ENCODE peak calls at places on chromosome 4, in eight cellular contexts. One of them, this sample, is unnamed.

GRCh38 chr4:37748546-37748945 is 62.4 kb upstream of the RELL1 start:
- DNase-seq in SW480: no peak
- DNase-seq in occipital lobe: no peak
- DNase-seq in activated T-helper 1 cell treated with anti-CD3 and anti-CD28 coated beads, Interleukin-2, amount 50 U/mL, for 16 hours: no peak
- DNase-seq in iris pigment epithelial cell: no peak
- DNase-seq in stimulated activated CD4-positive, alpha-beta T cell treated with anti-CD3 and anti-CD28 coated beads, Interleukin-15, amount 100 ng/mL, for 24 hours: no peak
- DNase-seq in activated T-cell treated with anti-CD3 and anti-CD28 coated beads, Interleukin-2, amount 50 U/mL, for 72 hours: no peak
- DNase-seq in RCC 7860: no peak
- DNase-seq in this sample: no peak

GRCh38 chr4:29423836-29424721 is 1296.1 kb upstream of the PCDH7 start:
- DNase-seq in occipital lobe: no peak
- DNase-seq in iris pigment epithelial cell: peak; percentile 92
- DNase-seq in activated T-cell treated with anti-CD3 and anti-CD28 coated beads, Interleukin-2, amount 50 U/mL, for 72 hours: no peak
- DNase-seq in RCC 7860: peak; percentile 36
- DNase-seq in SW480: peak; percentile 5
- DNase-seq in activated T-helper 1 cell treated with anti-CD3 and anti-CD28 coated beads, Interleukin-2, amount 50 U/mL, for 16 hours: no peak
- DNase-seq in stimulated activated CD4-positive, alpha-beta T cell treated with anti-CD3 and anti-CD28 coated beads, Interleukin-15, amount 100 ng/mL, for 24 hours: no peak
- DNase-seq in this sample: peak; percentile 26

GRCh38 chr4:5371415-5372190 is 320.3 kb downstream of the STK32B start:
- DNase-seq in iris pigment epithelial cell: no peak
- DNase-seq in occipital lobe: no peak
- DNase-seq in activated T-helper 1 cell treated with anti-CD3 and anti-CD28 coated beads, Interleukin-2, amount 50 U/mL, for 16 hours: no peak
- DNase-seq in activated T-cell treated with anti-CD3 and anti-CD28 coated beads, Interleukin-2, amount 50 U/mL, for 72 hours: no peak
- DNase-seq in RCC 7860: no peak
- DNase-seq in stimulated activated CD4-positive, alpha-beta T cell treated with anti-CD3 and anti-CD28 coated beads, Interleukin-15, amount 100 ng/mL, for 24 hours: no peak
- DNase-seq in SW480: peak; percentile 47
- DNase-seq in this sample: no peak

GRCh38 chr4:5101571-5101970 is 50.3 kb downstream of the STK32B start:
- DNase-seq in SW480: no peak
- DNase-seq in iris pigment epithelial cell: no peak
- DNase-seq in stimulated activated CD4-positive, alpha-beta T cell treated with anti-CD3 and anti-CD28 coated beads, Interleukin-15, amount 100 ng/mL, for 24 hours: no peak
- DNase-seq in occipital lobe: no peak
- DNase-seq in activated T-cell treated with anti-CD3 and anti-CD28 coated beads, Interleukin-2, amount 50 U/mL, for 72 hours: no peak
- DNase-seq in RCC 7860: no peak
- DNase-seq in activated T-helper 1 cell treated with anti-CD3 and anti-CD28 coated beads, Interleukin-2, amount 50 U/mL, for 16 hours: no peak
- DNase-seq in this sample: no peak

GRCh38 chr4:109912706-109913621 is at the start of gene EGF:
- DNase-seq in iris pigment epithelial cell: peak; percentile 48
- DNase-seq in stimulated activated CD4-positive, alpha-beta T cell treated with anti-CD3 and anti-CD28 coated beads, Interleukin-15, amount 100 ng/mL, for 24 hours: no peak
- DNase-seq in RCC 7860: peak; percentile 53
- DNase-seq in activated T-helper 1 cell treated with anti-CD3 and anti-CD28 coated beads, Interleukin-2, amount 50 U/mL, for 16 hours: no peak
- DNase-seq in SW480: peak; percentile 6
- DNase-seq in activated T-cell treated with anti-CD3 and anti-CD28 coated beads, Interleukin-2, amount 50 U/mL, for 72 hours: no peak
- DNase-seq in occipital lobe: no peak
- DNase-seq in this sample: peak; percentile 49

GRCh38 chr4:109729563-109730293 is at the start of gene PLA2G12A:
- DNase-seq in activated T-cell treated with anti-CD3 and anti-CD28 coated beads, Interleukin-2, amount 50 U/mL, for 72 hours: peak; percentile 77
- DNase-seq in activated T-helper 1 cell treated with anti-CD3 and anti-CD28 coated beads, Interleukin-2, amount 50 U/mL, for 16 hours: peak; percentile 58
- DNase-seq in occipital lobe: peak; percentile 53
- DNase-seq in SW480: peak; percentile 88
- DNase-seq in RCC 7860: peak; percentile 44
- DNase-seq in stimulated activated CD4-positive, alpha-beta T cell treated with anti-CD3 and anti-CD28 coated beads, Interleukin-15, amount 100 ng/mL, for 24 hours: peak; percentile 77
- DNase-seq in iris pigment epithelial cell: peak; percentile 33
- DNase-seq in this sample: peak; percentile 31

GRCh38 chr4:105923507-105924238 is 28.4 kb downstream of the NPNT start:
- DNase-seq in occipital lobe: no peak
- DNase-seq in RCC 7860: no peak
- DNase-seq in iris pigment epithelial cell: no peak
- DNase-seq in activated T-helper 1 cell treated with anti-CD3 and anti-CD28 coated beads, Interleukin-2, amount 50 U/mL, for 16 hours: no peak
- DNase-seq in SW480: peak; percentile 77
- DNase-seq in activated T-cell treated with anti-CD3 and anti-CD28 coated beads, Interleukin-2, amount 50 U/mL, for 72 hours: no peak
- DNase-seq in stimulated activated CD4-positive, alpha-beta T cell treated with anti-CD3 and anti-CD28 coated beads, Interleukin-15, amount 100 ng/mL, for 24 hours: no peak
- DNase-seq in this sample: no peak

GRCh38 chr4:35649784-35650183 is 594.5 kb downstream of the ARAP2 start:
- DNase-seq in RCC 7860: no peak
- DNase-seq in iris pigment epithelial cell: no peak
- DNase-seq in activated T-cell treated with anti-CD3 and anti-CD28 coated beads, Interleukin-2, amount 50 U/mL, for 72 hours: no peak
- DNase-seq in occipital lobe: no peak
- DNase-seq in stimulated activated CD4-positive, alpha-beta T cell treated with anti-CD3 and anti-CD28 coated beads, Interleukin-15, amount 100 ng/mL, for 24 hours: no peak
- DNase-seq in activated T-helper 1 cell treated with anti-CD3 and anti-CD28 coated beads, Interleukin-2, amount 50 U/mL, for 16 hours: no peak
- DNase-seq in SW480: no peak
- DNase-seq in this sample: no peak

GRCh38 chr4:24001945-24002640 is 112.2 kb upstream of the PPARGC1A start:
- DNase-seq in stimulated activated CD4-positive, alpha-beta T cell treated with anti-CD3 and anti-CD28 coated beads, Interleukin-15, amount 100 ng/mL, for 24 hours: no peak
- DNase-seq in RCC 7860: no peak
- DNase-seq in iris pigment epithelial cell: peak; percentile 5
- DNase-seq in activated T-cell treated with anti-CD3 and anti-CD28 coated beads, Interleukin-2, amount 50 U/mL, for 72 hours: no peak
- DNase-seq in SW480: no peak
- DNase-seq in activated T-helper 1 cell treated with anti-CD3 and anti-CD28 coated beads, Interleukin-2, amount 50 U/mL, for 16 hours: no peak
- DNase-seq in occipital lobe: no peak
- DNase-seq in this sample: no peak

GRCh38 chr4:134201216-134202098 is at the start of gene PABPC4L:
- DNase-seq in occipital lobe: no peak
- DNase-seq in activated T-helper 1 cell treated with anti-CD3 and anti-CD28 coated beads, Interleukin-2, amount 50 U/mL, for 16 hours: no peak
- DNase-seq in RCC 7860: no peak
- DNase-seq in SW480: no peak
- DNase-seq in iris pigment epithelial cell: peak; percentile 64
- DNase-seq in stimulated activated CD4-positive, alpha-beta T cell treated with anti-CD3 and anti-CD28 coated beads, Interleukin-15, amount 100 ng/mL, for 24 hours: no peak
- DNase-seq in activated T-cell treated with anti-CD3 and anti-CD28 coated beads, Interleukin-2, amount 50 U/mL, for 72 hours: no peak
- DNase-seq in this sample: no peak

GRCh38 chr4:1592179-1593037 is 91.7 kb downstream of the FAM53A start:
- DNase-seq in occipital lobe: no peak
- DNase-seq in SW480: no peak
- DNase-seq in RCC 7860: no peak
- DNase-seq in activated T-helper 1 cell treated with anti-CD3 and anti-CD28 coated beads, Interleukin-2, amount 50 U/mL, for 16 hours: no peak
- DNase-seq in iris pigment epithelial cell: no peak
- DNase-seq in activated T-cell treated with anti-CD3 and anti-CD28 coated beads, Interleukin-2, amount 50 U/mL, for 72 hours: no peak
- DNase-seq in stimulated activated CD4-positive, alpha-beta T cell treated with anti-CD3 and anti-CD28 coated beads, Interleukin-15, amount 100 ng/mL, for 24 hours: no peak
- DNase-seq in this sample: no peak

GRCh38 chr4:136687118-136687517 is 845.2 kb downstream of the PCDH18 start:
- DNase-seq in activated T-helper 1 cell treated with anti-CD3 and anti-CD28 coated beads, Interleukin-2, amount 50 U/mL, for 16 hours: no peak
- DNase-seq in stimulated activated CD4-positive, alpha-beta T cell treated with anti-CD3 and anti-CD28 coated beads, Interleukin-15, amount 100 ng/mL, for 24 hours: no peak
- DNase-seq in activated T-cell treated with anti-CD3 and anti-CD28 coated beads, Interleukin-2, amount 50 U/mL, for 72 hours: no peak
- DNase-seq in iris pigment epithelial cell: peak; percentile 1
- DNase-seq in SW480: peak; percentile 0
- DNase-seq in occipital lobe: no peak
- DNase-seq in RCC 7860: no peak
- DNase-seq in this sample: no peak

GRCh38 chr4:121096174-121096573 is 23.8 kb upstream of the NDNF start:
- DNase-seq in activated T-helper 1 cell treated with anti-CD3 and anti-CD28 coated beads, Interleukin-2, amount 50 U/mL, for 16 hours: no peak
- DNase-seq in activated T-cell treated with anti-CD3 and anti-CD28 coated beads, Interleukin-2, amount 50 U/mL, for 72 hours: no peak
- DNase-seq in RCC 7860: no peak
- DNase-seq in stimulated activated CD4-positive, alpha-beta T cell treated with anti-CD3 and anti-CD28 coated beads, Interleukin-15, amount 100 ng/mL, for 24 hours: no peak
- DNase-seq in SW480: no peak
- DNase-seq in iris pigment epithelial cell: no peak
- DNase-seq in occipital lobe: no peak
- DNase-seq in this sample: no peak

GRCh38 chr4:167032876-167033275 is 201.4 kb downstream of the SPOCK3 start:
- DNase-seq in iris pigment epithelial cell: peak; percentile 56
- DNase-seq in RCC 7860: no peak
- DNase-seq in activated T-helper 1 cell treated with anti-CD3 and anti-CD28 coated beads, Interleukin-2, amount 50 U/mL, for 16 hours: no peak
- DNase-seq in SW480: no peak
- DNase-seq in activated T-cell treated with anti-CD3 and anti-CD28 coated beads, Interleukin-2, amount 50 U/mL, for 72 hours: no peak
- DNase-seq in occipital lobe: no peak
- DNase-seq in stimulated activated CD4-positive, alpha-beta T cell treated with anti-CD3 and anti-CD28 coated beads, Interleukin-15, amount 100 ng/mL, for 24 hours: no peak
- DNase-seq in this sample: no peak

GRCh38 chr4:4763815-4764202 is 95.7 kb upstream of the MSX1 start:
- DNase-seq in occipital lobe: no peak
- DNase-seq in activated T-cell treated with anti-CD3 and anti-CD28 coated beads, Interleukin-2, amount 50 U/mL, for 72 hours: no peak
- DNase-seq in activated T-helper 1 cell treated with anti-CD3 and anti-CD28 coated beads, Interleukin-2, amount 50 U/mL, for 16 hours: no peak
- DNase-seq in SW480: no peak
- DNase-seq in iris pigment epithelial cell: peak; percentile 20
- DNase-seq in stimulated activated CD4-positive, alpha-beta T cell treated with anti-CD3 and anti-CD28 coated beads, Interleukin-15, amount 100 ng/mL, for 24 hours: no peak
- DNase-seq in RCC 7860: no peak
- DNase-seq in this sample: no peak

GRCh38 chr4:8050555-8051206 is 107.9 kb downstream of the ABLIM2 start:
- DNase-seq in activated T-helper 1 cell treated with anti-CD3 and anti-CD28 coated beads, Interleukin-2, amount 50 U/mL, for 16 hours: no peak
- DNase-seq in SW480: peak; percentile 59
- DNase-seq in occipital lobe: peak; percentile 49
- DNase-seq in iris pigment epithelial cell: peak; percentile 35
- DNase-seq in RCC 7860: no peak
- DNase-seq in stimulated activated CD4-positive, alpha-beta T cell treated with anti-CD3 and anti-CD28 coated beads, Interleukin-15, amount 100 ng/mL, for 24 hours: no peak
- DNase-seq in activated T-cell treated with anti-CD3 and anti-CD28 coated beads, Interleukin-2, amount 50 U/mL, for 72 hours: no peak
- DNase-seq in this sample: no peak

GRCh38 chr4:85650908-85651307 is 176.0 kb downstream of the ARHGAP24 start:
- DNase-seq in stimulated activated CD4-positive, alpha-beta T cell treated with anti-CD3 and anti-CD28 coated beads, Interleukin-15, amount 100 ng/mL, for 24 hours: no peak
- DNase-seq in RCC 7860: no peak
- DNase-seq in iris pigment epithelial cell: no peak
- DNase-seq in activated T-helper 1 cell treated with anti-CD3 and anti-CD28 coated beads, Interleukin-2, amount 50 U/mL, for 16 hours: no peak
- DNase-seq in occipital lobe: no peak
- DNase-seq in activated T-cell treated with anti-CD3 and anti-CD28 coated beads, Interleukin-2, amount 50 U/mL, for 72 hours: no peak
- DNase-seq in SW480: no peak
- DNase-seq in this sample: no peak

GRCh38 chr4:76435689-76436176 is 704 bp downstream of the SHROOM3 start:
- DNase-seq in SW480: no peak
- DNase-seq in RCC 7860: no peak
- DNase-seq in stimulated activated CD4-positive, alpha-beta T cell treated with anti-CD3 and anti-CD28 coated beads, Interleukin-15, amount 100 ng/mL, for 24 hours: no peak
- DNase-seq in activated T-cell treated with anti-CD3 and anti-CD28 coated beads, Interleukin-2, amount 50 U/mL, for 72 hours: no peak
- DNase-seq in iris pigment epithelial cell: no peak
- DNase-seq in activated T-helper 1 cell treated with anti-CD3 and anti-CD28 coated beads, Interleukin-2, amount 50 U/mL, for 16 hours: no peak
- DNase-seq in occipital lobe: no peak
- DNase-seq in this sample: no peak

GRCh38 chr4:22991576-22991975 is 298.8 kb downstream of the GBA3 start:
- DNase-seq in activated T-helper 1 cell treated with anti-CD3 and anti-CD28 coated beads, Interleukin-2, amount 50 U/mL, for 16 hours: no peak
- DNase-seq in stimulated activated CD4-positive, alpha-beta T cell treated with anti-CD3 and anti-CD28 coated beads, Interleukin-15, amount 100 ng/mL, for 24 hours: no peak
- DNase-seq in RCC 7860: peak; percentile 60
- DNase-seq in occipital lobe: no peak
- DNase-seq in SW480: no peak
- DNase-seq in iris pigment epithelial cell: no peak
- DNase-seq in activated T-cell treated with anti-CD3 and anti-CD28 coated beads, Interleukin-2, amount 50 U/mL, for 72 hours: no peak
- DNase-seq in this sample: no peak

GRCh38 chr4:178599521-178599920 is 1157.3 kb upstream of the AGA start:
- DNase-seq in SW480: no peak
- DNase-seq in occipital lobe: no peak
- DNase-seq in iris pigment epithelial cell: no peak
- DNase-seq in stimulated activated CD4-positive, alpha-beta T cell treated with anti-CD3 and anti-CD28 coated beads, Interleukin-15, amount 100 ng/mL, for 24 hours: no peak
- DNase-seq in activated T-cell treated with anti-CD3 and anti-CD28 coated beads, Interleukin-2, amount 50 U/mL, for 72 hours: no peak
- DNase-seq in activated T-helper 1 cell treated with anti-CD3 and anti-CD28 coated beads, Interleukin-2, amount 50 U/mL, for 16 hours: no peak
- DNase-seq in RCC 7860: no peak
- DNase-seq in this sample: peak; percentile 11

GRCh38 chr4:10114607-10115006 is 2.0 kb downstream of the WDR1 start:
- DNase-seq in activated T-cell treated with anti-CD3 and anti-CD28 coated beads, Interleukin-2, amount 50 U/mL, for 72 hours: no peak
- DNase-seq in RCC 7860: no peak
- DNase-seq in iris pigment epithelial cell: no peak
- DNase-seq in occipital lobe: no peak
- DNase-seq in SW480: no peak
- DNase-seq in activated T-helper 1 cell treated with anti-CD3 and anti-CD28 coated beads, Interleukin-2, amount 50 U/mL, for 16 hours: no peak
- DNase-seq in stimulated activated CD4-positive, alpha-beta T cell treated with anti-CD3 and anti-CD28 coated beads, Interleukin-15, amount 100 ng/mL, for 24 hours: no peak
- DNase-seq in this sample: no peak

This sample was measured in NCI-H460.